ENCODE peak calls at places on chromosomes 6 and 20, in seven cellular contexts. One of them, this sample, is unnamed.

GRCh38 chr6:156822747-156823206 is 45.6 kb downstream of the ARID1B start:
- DNase-seq in H1: no peak
- DNase-seq in GM12892: no peak
- DNase-seq in GM12891: no peak
- DNase-seq in HepG2: no peak
- DNase-seq in GM12878: no peak
- DNase-seq in K562: no peak
- DNase-seq in this sample: peak

GRCh38 chr6:36346486-36346885 is 9.8 kb upstream of the BNIP5 start:
- DNase-seq in H1: no peak
- DNase-seq in GM12892: no peak
- DNase-seq in GM12891: no peak
- DNase-seq in HepG2: no peak
- DNase-seq in GM12878: no peak
- DNase-seq in K562: no peak
- DNase-seq in this sample: no peak

GRCh38 chr6:64683682-64684081 is 1023.3 kb downstream of the EYS start:
- DNase-seq in H1: no peak
- DNase-seq in GM12892: no peak
- DNase-seq in GM12891: no peak
- DNase-seq in HepG2: peak
- DNase-seq in GM12878: no peak
- DNase-seq in K562: no peak
- DNase-seq in this sample: no peak

GRCh38 chr20:21315138-21315537 is 12.0 kb downstream of the XRN2 start:
- DNase-seq in H1: no peak
- DNase-seq in GM12892: no peak
- DNase-seq in GM12891: no peak
- DNase-seq in HepG2: no peak
- DNase-seq in GM12878: no peak
- DNase-seq in K562: no peak
- DNase-seq in this sample: no peak

GRCh38 chr6:3337521-3338350 is 79.0 kb downstream of the PSMG4 start:
- DNase-seq in H1: no peak
- DNase-seq in GM12892: no peak
- DNase-seq in GM12891: no peak
- DNase-seq in HepG2: peak
- DNase-seq in GM12878: no peak
- DNase-seq in K562: peak
- DNase-seq in this sample: no peak

GRCh38 chr20:19929749-19930148 is 87.4 kb upstream of the NAA20 start:
- DNase-seq in H1: no peak
- DNase-seq in GM12892: no peak
- DNase-seq in GM12891: no peak
- DNase-seq in HepG2: no peak
- DNase-seq in GM12878: no peak
- DNase-seq in K562: no peak
- DNase-seq in this sample: no peak

GRCh38 chr6:104829183-104829958 is 30.3 kb downstream of the HACE1 start:
- DNase-seq in H1: no peak
- DNase-seq in GM12892: no peak
- DNase-seq in GM12891: no peak
- DNase-seq in HepG2: no peak
- DNase-seq in GM12878: no peak
- DNase-seq in K562: no peak
- DNase-seq in this sample: no peak

GRCh38 chr20:21526776-21527175 is 12.9 kb upstream of the NKX2-2 start:
- DNase-seq in H1: no peak
- DNase-seq in GM12892: no peak
- DNase-seq in GM12891: no peak
- DNase-seq in HepG2: no peak
- DNase-seq in GM12878: no peak
- DNase-seq in K562: no peak
- DNase-seq in this sample: no peak

GRCh38 chr6:13431861-13432465 is 55.4 kb downstream of the GFOD1 start:
- DNase-seq in H1: no peak
- DNase-seq in GM12892: no peak
- DNase-seq in GM12891: no peak
- DNase-seq in HepG2: peak
- DNase-seq in GM12878: peak
- DNase-seq in K562: no peak
- DNase-seq in this sample: no peak

GRCh38 chr6:118061666-118062065 is 154.6 kb downstream of the SLC35F1 start:
- DNase-seq in H1: no peak
- DNase-seq in GM12892: no peak
- DNase-seq in GM12891: no peak
- DNase-seq in HepG2: no peak
- DNase-seq in GM12878: no peak
- DNase-seq in K562: no peak
- DNase-seq in this sample: no peak

GRCh38 chr6:79215233-79215824 is 19.2 kb downstream of the HMGN3 start:
- DNase-seq in H1: no peak
- DNase-seq in GM12892: no peak
- DNase-seq in GM12891: no peak
- DNase-seq in HepG2: peak
- DNase-seq in GM12878: no peak
- DNase-seq in K562: no peak
- DNase-seq in this sample: no peak

GRCh38 chr6:41818271-41819054 is 31.0 kb downstream of the TOMM6 start:
- DNase-seq in H1: no peak
- DNase-seq in GM12892: no peak
- DNase-seq in GM12891: no peak
- DNase-seq in HepG2: no peak
- DNase-seq in GM12878: no peak
- DNase-seq in K562: peak
- DNase-seq in this sample: no peak

GRCh38 chr20:56629464-56630085 is 469 bp downstream of the TFAP2C start:
- DNase-seq in H1: no peak
- DNase-seq in GM12892: no peak
- DNase-seq in GM12891: no peak
- DNase-seq in HepG2: no peak
- DNase-seq in GM12878: no peak
- DNase-seq in K562: no peak
- DNase-seq in this sample: peak

GRCh38 chr20:41467690-41468089 is 101.1 kb upstream of the EMILIN3 start:
- DNase-seq in H1: no peak
- DNase-seq in GM12892: no peak
- DNase-seq in GM12891: no peak
- DNase-seq in HepG2: no peak
- DNase-seq in GM12878: no peak
- DNase-seq in K562: no peak
- DNase-seq in this sample: no peak

GRCh38 chr6:134424131-134424794 is 106.4 kb upstream of the SGK1 start:
- DNase-seq in H1: no peak
- DNase-seq in GM12892: no peak
- DNase-seq in GM12891: no peak
- DNase-seq in HepG2: no peak
- DNase-seq in GM12878: no peak
- DNase-seq in K562: no peak
- DNase-seq in this sample: no peak

GRCh38 chr6:85678000-85678601 is 35.4 kb upstream of the SYNCRIP start:
- DNase-seq in H1: no peak
- DNase-seq in GM12892: no peak
- DNase-seq in GM12891: no peak
- DNase-seq in HepG2: no peak
- DNase-seq in GM12878: no peak
- DNase-seq in K562: no peak
- DNase-seq in this sample: no peak

GRCh38 chr6:85677243-85677956 is 34.7 kb upstream of the SYNCRIP start:
- DNase-seq in H1: no peak
- DNase-seq in GM12892: no peak
- DNase-seq in GM12891: no peak
- DNase-seq in HepG2: no peak
- DNase-seq in GM12878: no peak
- DNase-seq in K562: no peak
- DNase-seq in this sample: no peak

GRCh38 chr6:85674604-85675003 is 31.9 kb upstream of the SYNCRIP start:
- DNase-seq in H1: no peak
- DNase-seq in GM12892: no peak
- DNase-seq in GM12891: no peak
- DNase-seq in HepG2: no peak
- DNase-seq in GM12878: no peak
- DNase-seq in K562: no peak
- DNase-seq in this sample: no peak

GRCh38 chr6:85675030-85675819 is 32.5 kb upstream of the SYNCRIP start:
- DNase-seq in H1: no peak
- DNase-seq in GM12892: no peak
- DNase-seq in GM12891: no peak
- DNase-seq in HepG2: no peak
- DNase-seq in GM12878: no peak
- DNase-seq in K562: no peak
- DNase-seq in this sample: no peak

GRCh38 chr6:85676086-85676729 is 33.5 kb upstream of the SYNCRIP start:
- DNase-seq in H1: no peak
- DNase-seq in GM12892: no peak
- DNase-seq in GM12891: no peak
- DNase-seq in HepG2: no peak
- DNase-seq in GM12878: no peak
- DNase-seq in K562: no peak
- DNase-seq in this sample: no peak
- TF ChIP-seq TAF1 in H1: no peak
- TF ChIP-seq TAF1 in GM12892: no peak
- TF ChIP-seq TAF1 in GM12891: no peak
- TF ChIP-seq TAF1 in HepG2: no peak
- TF ChIP-seq TAF1 in GM12878: no peak
- TF ChIP-seq TAF1 in K562: no peak
- TF ChIP-seq TAF1 in this sample: peak

GRCh38 chr6:87660226-87660886 is 41.7 kb downstream of the AKIRIN2 start:
- DNase-seq in H1: no peak
- DNase-seq in GM12892: no peak
- DNase-seq in GM12891: no peak
- DNase-seq in HepG2: no peak
- DNase-seq in GM12878: no peak
- DNase-seq in K562: no peak
- DNase-seq in this sample: no peak
- TF ChIP-seq TAF1 in H1: no peak
- TF ChIP-seq TAF1 in GM12892: no peak
- TF ChIP-seq TAF1 in GM12891: no peak
- TF ChIP-seq TAF1 in HepG2: no peak
- TF ChIP-seq TAF1 in GM12878: no peak
- TF ChIP-seq TAF1 in K562: no peak
- TF ChIP-seq TAF1 in this sample: no peak

GRCh38 chr6:56368484-56368883 is 121.1 kb upstream of the COL21A1 start:
- DNase-seq in H1: no peak
- DNase-seq in GM12892: no peak
- DNase-seq in GM12891: no peak
- DNase-seq in HepG2: peak
- DNase-seq in GM12878: no peak
- DNase-seq in K562: no peak
- DNase-seq in this sample: no peak

GRCh38 chr6:56370591-56371198 is 123.3 kb upstream of the COL21A1 start:
- DNase-seq in H1: no peak
- DNase-seq in GM12892: no peak
- DNase-seq in GM12891: no peak
- DNase-seq in HepG2: peak
- DNase-seq in GM12878: peak
- DNase-seq in K562: no peak
- DNase-seq in this sample: peak

GRCh38 chr6:56366112-56366852 is 118.9 kb upstream of the COL21A1 start:
- DNase-seq in H1: no peak
- DNase-seq in GM12892: no peak
- DNase-seq in GM12891: no peak
- DNase-seq in HepG2: no peak
- DNase-seq in GM12878: no peak
- DNase-seq in K562: no peak
- DNase-seq in this sample: no peak

GRCh38 chr6:56372621-56373020 is 125.2 kb upstream of the COL21A1 start:
- DNase-seq in H1: no peak
- DNase-seq in GM12892: no peak
- DNase-seq in GM12891: no peak
- DNase-seq in HepG2: no peak
- DNase-seq in GM12878: no peak
- DNase-seq in K562: no peak
- DNase-seq in this sample: no peak

DNA sequence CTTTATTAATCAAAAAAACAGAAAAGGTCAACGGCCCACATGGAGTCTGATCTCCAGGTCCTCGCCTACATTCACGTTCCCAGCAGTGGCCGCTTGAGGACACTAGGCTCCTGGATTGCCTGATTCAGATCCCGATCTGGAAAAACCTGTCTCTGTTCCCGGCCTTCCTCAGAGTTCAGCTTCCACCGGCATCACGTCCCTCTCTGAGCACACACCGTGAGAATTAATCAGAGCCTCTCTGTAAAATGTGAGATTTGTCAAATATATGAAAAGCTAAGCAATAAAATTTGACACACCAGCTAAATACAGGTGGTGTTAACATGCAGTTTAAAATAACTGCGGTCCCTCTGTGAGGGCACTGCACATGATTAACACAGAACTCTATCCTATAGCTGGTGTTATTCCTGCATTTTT is 122.8 kb upstream of the COL21A1 start:
- DNase-seq in H1: no peak
- DNase-seq in GM12892: no peak
- DNase-seq in GM12891: no peak
- DNase-seq in HepG2: peak
- DNase-seq in GM12878: no peak
- DNase-seq in K562: peak
- DNase-seq in this sample: peak
- TF ChIP-seq TAF1 in H1: no peak
- TF ChIP-seq TAF1 in GM12892: no peak
- TF ChIP-seq TAF1 in GM12891: no peak
- TF ChIP-seq TAF1 in HepG2: no peak
- TF ChIP-seq TAF1 in GM12878: no peak
- TF ChIP-seq TAF1 in K562: no peak
- TF ChIP-seq TAF1 in this sample: no peak

GRCh38 chr20:38724603-38725457 is 544 bp downstream of the SLC32A1 start:
- DNase-seq in H1: no peak
- DNase-seq in GM12892: peak
- DNase-seq in GM12891: peak
- DNase-seq in HepG2: no peak
- DNase-seq in GM12878: no peak
- DNase-seq in K562: peak
- DNase-seq in this sample: peak
- TF ChIP-seq TAF1 in H1: no peak
- TF ChIP-seq TAF1 in GM12892: no peak
- TF ChIP-seq TAF1 in GM12891: no peak
- TF ChIP-seq TAF1 in HepG2: no peak
- TF ChIP-seq TAF1 in GM12878: no peak
- TF ChIP-seq TAF1 in K562: no peak
- TF ChIP-seq TAF1 in this sample: no peak

This sample was measured in SK-N-SH.